ENCODE peak calls at places on chromosomes 2 and 18, in six cellular contexts. One of them, this sample, is unnamed.

GRCh38 chr2:237524631-237525030 is 37.6 kb downstream of the MLPH start:
- DNase-seq in HFF-Myc: no peak
- DNase-seq in IMR-90: no peak
- DNase-seq in nephron progenitor cell: no peak
- DNase-seq in WTC11: no peak
- DNase-seq in pancreas: no peak
- DNase-seq in this sample: no peak

GRCh38 chr2:38266382-38267051 is 110.6 kb downstream of the ATL2 start:
- DNase-seq in IMR-90: no peak
- DNase-seq in HFF-Myc: no peak
- DNase-seq in nephron progenitor cell: no peak
- DNase-seq in WTC11: no peak
- DNase-seq in pancreas: no peak
- DNase-seq in this sample: no peak

GRCh38 chr2:56191617-56192016 is 7.8 kb downstream of the CCDC85A start:
- DNase-seq in nephron progenitor cell: peak
- DNase-seq in pancreas: no peak
- DNase-seq in IMR-90: peak
- DNase-seq in HFF-Myc: no peak
- DNase-seq in WTC11: peak
- DNase-seq in this sample: peak

GRCh38 chr18:9965711-9966624 is 52.2 kb downstream of the VAPA start:
- DNase-seq in pancreas: no peak
- DNase-seq in nephron progenitor cell: no peak
- DNase-seq in IMR-90: peak
- DNase-seq in WTC11: no peak
- DNase-seq in HFF-Myc: no peak
- DNase-seq in this sample: no peak

GRCh38 chr2:20113986-20114938 is 62.8 kb upstream of the LAPTM4A start:
- DNase-seq in WTC11: no peak
- DNase-seq in IMR-90: no peak
- DNase-seq in nephron progenitor cell: no peak
- DNase-seq in pancreas: no peak
- DNase-seq in HFF-Myc: no peak
- DNase-seq in this sample: no peak

GRCh38 chr2:7377861-7378569 is 460.8 kb downstream of the RNF144A start:
- DNase-seq in WTC11: peak
- DNase-seq in IMR-90: no peak
- DNase-seq in nephron progenitor cell: peak
- DNase-seq in pancreas: peak
- DNase-seq in HFF-Myc: no peak
- DNase-seq in this sample: peak

GRCh38 chr2:12361506-12361905 is 355.2 kb upstream of the TRIB2 start:
- DNase-seq in HFF-Myc: no peak
- DNase-seq in WTC11: no peak
- DNase-seq in pancreas: no peak
- DNase-seq in IMR-90: peak
- DNase-seq in nephron progenitor cell: no peak
- DNase-seq in this sample: no peak

GRCh38 chr18:75727479-75727878 is 300.0 kb upstream of the SMIM21 start:
- DNase-seq in pancreas: no peak
- DNase-seq in nephron progenitor cell: peak
- DNase-seq in IMR-90: peak
- DNase-seq in WTC11: peak
- DNase-seq in HFF-Myc: no peak
- DNase-seq in this sample: peak

GRCh38 chr18:62452280-62452824 is 70.5 kb upstream of the ZCCHC2 start:
- DNase-seq in IMR-90: peak
- DNase-seq in nephron progenitor cell: no peak
- DNase-seq in WTC11: no peak
- DNase-seq in pancreas: no peak
- DNase-seq in HFF-Myc: no peak
- DNase-seq in this sample: no peak

GRCh38 chr2:166060191-166060590 is 67.6 kb downstream of the SCN1A start:
- DNase-seq in IMR-90: peak
- DNase-seq in pancreas: no peak
- DNase-seq in nephron progenitor cell: no peak
- DNase-seq in HFF-Myc: no peak
- DNase-seq in WTC11: no peak
- DNase-seq in this sample: no peak

GRCh38 chr2:23594079-23594494 is 209.1 kb downstream of the KLHL29 start:
- DNase-seq in HFF-Myc: peak
- DNase-seq in IMR-90: no peak
- DNase-seq in pancreas: no peak
- DNase-seq in nephron progenitor cell: no peak
- DNase-seq in WTC11: no peak
- DNase-seq in this sample: no peak

GRCh38 chr2:39837856-39838453 is 58.9 kb upstream of the THUMPD2 start:
- DNase-seq in WTC11: peak
- DNase-seq in HFF-Myc: no peak
- DNase-seq in nephron progenitor cell: peak
- DNase-seq in IMR-90: peak
- DNase-seq in pancreas: peak
- DNase-seq in this sample: no peak

GRCh38 chr18:23573948-23574431 is 12.3 kb downstream of the NPC1 start:
- DNase-seq in WTC11: no peak
- DNase-seq in IMR-90: peak
- DNase-seq in nephron progenitor cell: no peak
- DNase-seq in pancreas: no peak
- DNase-seq in HFF-Myc: no peak
- DNase-seq in this sample: no peak

GRCh38 chr2:240451108-240451611 is 15.7 kb downstream of the GPC1 start:
- DNase-seq in pancreas: peak
- DNase-seq in IMR-90: no peak
- DNase-seq in HFF-Myc: no peak
- DNase-seq in nephron progenitor cell: no peak
- DNase-seq in WTC11: no peak
- DNase-seq in this sample: no peak
- TF ChIP-seq CTCF in pancreas: no peak
- TF ChIP-seq CTCF in IMR-90: no peak
- TF ChIP-seq CTCF in HFF-Myc: no peak
- TF ChIP-seq CTCF in nephron progenitor cell: no peak
- TF ChIP-seq CTCF in WTC11: no peak
- TF ChIP-seq CTCF in this sample: no peak

DNA sequence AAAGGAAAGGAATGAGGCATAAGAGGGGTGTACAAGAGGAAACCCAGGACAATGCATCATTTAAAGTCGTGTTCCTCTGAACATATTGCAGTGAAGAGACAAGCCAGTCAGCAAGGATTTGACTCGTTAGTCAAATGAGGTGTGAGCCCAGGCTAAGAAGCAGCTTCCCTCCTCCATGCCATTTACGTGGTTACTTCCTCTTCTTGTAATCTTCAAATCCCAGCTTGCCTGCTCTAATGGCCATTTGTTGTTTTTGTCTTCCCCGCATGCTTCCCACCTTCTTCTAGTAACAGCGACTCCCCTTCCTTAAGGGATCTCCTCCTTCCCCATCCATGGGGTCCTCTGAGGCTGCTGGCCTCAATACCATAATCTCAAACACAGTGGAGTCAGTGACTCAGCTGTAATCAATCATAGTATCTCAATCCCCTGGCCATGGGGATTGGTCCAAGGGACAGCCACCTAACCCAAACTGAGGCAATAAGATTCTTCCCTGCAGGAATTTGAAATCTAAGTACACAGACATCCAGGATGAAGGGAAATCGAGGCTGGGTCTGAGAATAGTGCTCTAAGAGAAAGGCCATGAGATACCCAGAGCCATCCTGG is 37.6 kb downstream of the SLC14A1 start:
- DNase-seq in HFF-Myc: no peak
- DNase-seq in nephron progenitor cell: no peak
- DNase-seq in WTC11: no peak
- DNase-seq in IMR-90: no peak
- DNase-seq in pancreas: no peak
- DNase-seq in this sample: no peak
- TF ChIP-seq CTCF in HFF-Myc: no peak
- TF ChIP-seq CTCF in nephron progenitor cell: no peak
- TF ChIP-seq CTCF in WTC11: no peak
- TF ChIP-seq CTCF in IMR-90: no peak
- TF ChIP-seq CTCF in pancreas: no peak
- TF ChIP-seq CTCF in this sample: no peak

GRCh38 chr18:49601211-49601610 is 39.4 kb downstream of the LIPG start:
- DNase-seq in nephron progenitor cell: no peak
- DNase-seq in pancreas: no peak
- DNase-seq in IMR-90: no peak
- DNase-seq in HFF-Myc: no peak
- DNase-seq in WTC11: no peak
- DNase-seq in this sample: no peak
- TF ChIP-seq CTCF in nephron progenitor cell: no peak
- TF ChIP-seq CTCF in pancreas: no peak
- TF ChIP-seq CTCF in IMR-90: no peak
- TF ChIP-seq CTCF in HFF-Myc: no peak
- TF ChIP-seq CTCF in WTC11: no peak
- TF ChIP-seq CTCF in this sample: no peak

DNA sequence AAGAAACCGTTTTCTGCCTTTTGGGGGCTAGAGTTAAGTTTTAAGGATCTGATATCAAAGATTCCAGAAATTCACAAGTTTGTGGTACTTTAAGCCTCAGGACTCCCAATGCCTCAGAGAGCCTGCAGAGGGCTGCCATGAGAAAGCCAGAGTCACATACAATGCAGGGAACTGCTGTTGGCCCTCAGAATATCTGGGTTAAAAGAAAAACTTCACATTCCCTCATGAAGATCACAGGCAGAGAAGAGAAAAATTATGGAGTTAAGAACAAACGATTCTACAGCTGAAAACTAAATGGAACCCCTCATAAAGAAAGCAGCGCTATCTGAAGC is 39.5 kb downstream of the HDAC4 start:
- DNase-seq in IMR-90: peak
- DNase-seq in HFF-Myc: no peak
- DNase-seq in WTC11: no peak
- DNase-seq in nephron progenitor cell: no peak
- DNase-seq in pancreas: no peak
- DNase-seq in this sample: no peak
- TF ChIP-seq CTCF in IMR-90: peak
- TF ChIP-seq CTCF in HFF-Myc: no peak
- TF ChIP-seq CTCF in WTC11: no peak
- TF ChIP-seq CTCF in nephron progenitor cell: peak
- TF ChIP-seq CTCF in pancreas: no peak
- TF ChIP-seq CTCF in this sample: no peak

GRCh38 chr2:180604077-180604476 is 376.3 kb upstream of the UBE2E3 start:
- DNase-seq in IMR-90: peak
- DNase-seq in pancreas: no peak
- DNase-seq in WTC11: peak
- DNase-seq in nephron progenitor cell: peak
- DNase-seq in HFF-Myc: no peak
- DNase-seq in this sample: peak
- TF ChIP-seq CTCF in IMR-90: peak
- TF ChIP-seq CTCF in pancreas: no peak
- TF ChIP-seq CTCF in WTC11: no peak
- TF ChIP-seq CTCF in nephron progenitor cell: peak
- TF ChIP-seq CTCF in HFF-Myc: no peak
- TF ChIP-seq CTCF in this sample: no peak

DNA sequence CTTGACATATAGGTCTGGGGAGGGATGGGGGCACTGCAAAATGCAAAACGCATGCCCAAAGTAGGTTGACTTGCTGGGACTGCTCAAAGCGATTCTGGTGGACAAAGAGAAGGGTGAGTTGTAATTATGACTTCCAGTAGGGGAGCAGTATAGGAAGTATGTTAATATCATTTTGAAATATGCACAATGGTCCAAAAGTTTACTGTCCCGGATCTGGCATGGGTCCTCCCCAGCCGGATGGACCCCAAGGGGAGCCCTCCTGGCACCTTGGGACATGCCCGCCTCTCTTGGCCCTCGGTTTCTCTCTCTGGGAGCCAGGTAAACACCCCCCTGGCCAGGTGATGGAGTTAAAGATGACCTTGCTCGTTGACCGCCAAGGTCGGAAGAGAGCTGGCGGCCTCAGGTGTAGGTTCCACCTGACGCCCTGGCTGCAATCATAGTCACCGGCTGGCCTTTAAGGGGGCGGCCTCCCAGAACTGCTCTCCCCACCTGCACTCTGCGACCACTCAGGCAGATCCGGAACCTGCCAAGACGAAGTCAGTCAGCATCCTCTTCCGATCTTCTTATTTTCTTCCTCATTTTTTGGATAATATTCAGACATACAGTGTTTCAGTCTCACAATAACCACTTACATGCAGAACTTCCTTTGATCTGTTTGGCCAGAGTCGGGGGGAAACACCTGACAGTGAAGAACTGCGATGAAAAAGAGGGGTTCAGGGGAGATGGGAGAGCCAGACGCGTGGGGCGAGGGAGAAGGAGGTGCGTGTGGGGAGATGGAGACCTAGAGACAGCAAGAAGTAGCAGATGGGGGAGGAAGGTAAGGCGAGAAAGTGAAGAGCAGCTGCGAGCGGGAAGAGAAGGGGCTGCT is 148.3 kb downstream of the MEIS1 start:
- DNase-seq in pancreas: peak
- DNase-seq in HFF-Myc: no peak
- DNase-seq in nephron progenitor cell: no peak
- DNase-seq in WTC11: peak
- DNase-seq in IMR-90: peak
- DNase-seq in this sample: no peak
- TF ChIP-seq CTCF in pancreas: no peak
- TF ChIP-seq CTCF in HFF-Myc: no peak
- TF ChIP-seq CTCF in nephron progenitor cell: no peak
- TF ChIP-seq CTCF in WTC11: no peak
- TF ChIP-seq CTCF in IMR-90: no peak
- TF ChIP-seq CTCF in this sample: no peak

GRCh38 chr2:213148572-213149331 is 2.7 kb downstream of the IKZF2 start:
- DNase-seq in pancreas: no peak
- DNase-seq in HFF-Myc: no peak
- DNase-seq in WTC11: no peak
- DNase-seq in IMR-90: no peak
- DNase-seq in nephron progenitor cell: no peak
- DNase-seq in this sample: no peak
- TF ChIP-seq CTCF in pancreas: no peak
- TF ChIP-seq CTCF in HFF-Myc: no peak
- TF ChIP-seq CTCF in WTC11: no peak
- TF ChIP-seq CTCF in IMR-90: no peak
- TF ChIP-seq CTCF in nephron progenitor cell: no peak
- TF ChIP-seq CTCF in this sample: no peak

DNA sequence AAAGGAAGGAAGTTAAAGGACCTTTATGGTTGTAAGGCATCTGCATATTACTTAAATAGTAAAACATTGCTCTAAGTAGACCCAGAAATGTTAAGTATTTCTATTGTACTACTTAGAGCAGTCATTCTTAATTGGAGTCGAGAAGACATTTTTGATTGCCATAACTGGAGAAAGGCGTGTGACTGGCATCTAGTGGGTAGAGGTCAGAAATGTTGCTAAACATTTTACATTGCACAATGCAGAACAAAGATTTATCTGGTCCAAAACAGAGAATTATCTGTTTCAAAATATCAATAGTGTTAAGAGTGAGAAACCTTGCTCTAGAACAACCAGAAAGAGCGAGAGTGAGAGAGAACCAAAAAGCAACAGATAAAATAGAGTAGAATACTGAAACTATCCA is 23.3 kb upstream of the ROCK1 start:
- DNase-seq in WTC11: no peak
- DNase-seq in HFF-Myc: no peak
- DNase-seq in pancreas: no peak
- DNase-seq in IMR-90: peak
- DNase-seq in nephron progenitor cell: no peak
- DNase-seq in this sample: no peak
- TF ChIP-seq CTCF in WTC11: no peak
- TF ChIP-seq CTCF in HFF-Myc: peak
- TF ChIP-seq CTCF in pancreas: no peak
- TF ChIP-seq CTCF in IMR-90: peak
- TF ChIP-seq CTCF in nephron progenitor cell: no peak
- TF ChIP-seq CTCF in this sample: no peak

This sample was measured in endothelial cell.